ENCODE peak calls at places on chromosomes 12 and 14, in five cellular contexts. O, A, R, H and U are unnamed samples.

GRCh38 chr12:20220339-20220738 is 148.0 kb upstream of the PDE3A start:
- DNase-seq in A (peak), R (no peak), O (peak), H (peak), U (no peak)

GRCh38 chr12:132317233-132317938 is 12.0 kb downstream of the GALNT9 start:
- DNase-seq in A (no peak), O (no peak), R (no peak), H (no peak), U (no peak)

GRCh38 chr14:26255213-26255612 is 342.6 kb downstream of the NOVA1 start:
- DNase-seq in O (no peak), R (no peak), H (peak), A (no peak), U (no peak)

GRCh38 chr14:93788557-93789365 is 476 bp upstream of the PRIMA1 start:
- DNase-seq in A (no peak), H (no peak), R (peak), O (no peak), U (no peak)

GRCh38 chr12:112524676-112525425 is 106.1 kb downstream of the PTPN11 start:
- DNase-seq in O (peak), R (no peak), A (peak), H (peak), U (no peak)

GRCh38 chr14:99592394-99592793 is 11.6 kb downstream of the CCDC85C start:
- DNase-seq in O (no peak), H (no peak), A (no peak), R (no peak), U (no peak)

GRCh38 chr12:94525951-94526350 is 66.3 kb upstream of the CEP83 start:
- DNase-seq in R (no peak), O (no peak), A (no peak), H (no peak), U (no peak)

GRCh38 chr14:99436247-99437180 is 44.1 kb downstream of the SETD3 start:
- DNase-seq in H (no peak), O (peak), A (peak), R (no peak), U (no peak)

GRCh38 chr12:26629864-26630263 is 203.1 kb downstream of the ITPR2 start:
- DNase-seq in H (peak), R (no peak), O (peak), A (peak), U (no peak)

GRCh38 chr12:100953217-100953616 is 158.6 kb downstream of the ANO4 start:
- DNase-seq in H (no peak), A (no peak), O (no peak), R (no peak), U (no peak)

GRCh38 chr12:124938606-124939427 is 24.4 kb upstream of the UBC start:
- DNase-seq in O (no peak), R (no peak), H (peak), A (peak), U (peak)

GRCh38 chr14:51342226-51342625 is 102.2 kb downstream of the TMX1 start:
- DNase-seq in R (no peak), O (no peak), H (no peak), A (peak), U (no peak)

GRCh38 chr12:88698471-88698870 is 118.2 kb upstream of the KITLG start:
- DNase-seq in H (peak), A (peak), O (no peak), R (no peak), U (no peak)

GRCh38 chr12:571795-572531 is 91.3 kb downstream of the NINJ2 start:
- DNase-seq in R (no peak), O (no peak), A (no peak), H (no peak), U (no peak)

GRCh38 chr14:56666716-56667115 is 87.1 kb downstream of the TMEM260 start:
- DNase-seq in O (peak), H (peak), A (peak), R (no peak), U (no peak)

GRCh38 chr12:69046920-69047319 is 113.9 kb upstream of the CPM start:
- DNase-seq in H (no peak), A (no peak), O (no peak), R (no peak), U (no peak)